ENCODE peak calls at places on chromosomes 16 and 17, in five cellular contexts. L, B, F, W and P are unnamed samples.

GRCh38 chr17:596763-597644 is 117.6 kb downstream of the VPS53 start:
- DNase-seq in L (no peak), B (no peak), F (no peak), W (no peak), P (no peak)

GRCh38 chr16:68086860-68087268 is 1.7 kb downstream of the NFATC3 start:
- DNase-seq in L (no peak), B (no peak), F (no peak), W (no peak), P (no peak)

GRCh38 chr16:3625911-3626732 is 14.7 kb upstream of the SLX4 start:
- DNase-seq in L (no peak), B (no peak), F (no peak), W (no peak), P (no peak)

GRCh38 chr16:71846443-71846842 is 667 bp downstream of the ATXN1L start:
- DNase-seq in L (peak), B (peak), F (no peak), W (peak), P (no peak)

GRCh38 chr16:3459401-3460090 is 16.1 kb downstream of the NAA60 start:
- DNase-seq in L (peak), B (no peak), F (no peak), W (peak), P (no peak)

GRCh38 chr16:55508941-55509920 is at the start of gene LPCAT2:
- DNase-seq in L (peak), B (peak), F (peak), W (peak), P (peak)

GRCh38 chr16:2979669-2980226 is 498 bp downstream of the PKMYT1 start:
- DNase-seq in L (no peak), B (no peak), F (no peak), W (peak), P (no peak)

GRCh38 chr16:12262454-12263180 is 286.1 kb downstream of the SNX29 start:
- DNase-seq in L (no peak), B (no peak), F (no peak), W (no peak), P (peak)

GRCh38 chr16:81128726-81129524 is 32.7 kb upstream of the GCSH start:
- DNase-seq in L (no peak), B (no peak), F (no peak), W (no peak), P (no peak)

GRCh38 chr17:79950306-79950705 is 85.4 kb downstream of the TBC1D16 start:
- DNase-seq in L (no peak), B (no peak), F (no peak), W (peak), P (no peak)

GRCh38 chr17:4789701-4789950 is 862 bp downstream of the GLTPD2 start:
- DNase-seq in L (no peak), B (no peak), F (no peak), W (no peak), P (no peak)

GRCh38 chr17:37576281-37576680 is 32.9 kb downstream of the SYNRG start:
- DNase-seq in L (no peak), B (no peak), F (no peak), W (no peak), P (no peak)

GRCh38 chr17:73720187-73720834 is 76.1 kb upstream of the SDK2 start:
- DNase-seq in L (peak), B (no peak), F (no peak), W (no peak), P (no peak)

GRCh38 chr16:82995927-82996441 is 369.2 kb downstream of the CDH13 start:
- DNase-seq in L (no peak), B (no peak), F (no peak), W (no peak), P (no peak)

GRCh38 chr16:28012031-28012445 is 51.5 kb downstream of the GSG1L start:
- DNase-seq in L (peak), B (no peak), F (no peak), W (no peak), P (no peak)

GRCh38 chr17:63082952-63083351 is 116.9 kb downstream of the TANC2 start:
- DNase-seq in L (no peak), B (no peak), F (no peak), W (no peak), P (no peak)